ENCODE peak calls at places on chromosomes 13 and 19, in ten cellular contexts. One of them, this sample, is unnamed.

GRCh38 chr19:47280183-47280797 is 5.6 kb downstream of the INAFM1 start:
- DNase-seq in choroid plexus epithelial cell: peak; percentile 30
- DNase-seq in suprapubic skin: no peak
- DNase-seq in colonic mucosa: no peak
- DNase-seq in kidney: no peak
- DNase-seq in tibial artery: no peak
- DNase-seq in GM23338: peak; percentile 89
- DNase-seq in vagina: no peak
- DNase-seq in fibroblast of pulmonary artery: peak; percentile 25
- DNase-seq in fibroblast of lung: no peak
- DNase-seq in this sample: no peak

GRCh38 chr19:52398091-52398461 is 427 bp downstream of the ZNF528 start:
- DNase-seq in choroid plexus epithelial cell: peak; percentile 8
- DNase-seq in suprapubic skin: peak; percentile 59
- DNase-seq in colonic mucosa: peak; percentile 21
- DNase-seq in kidney: no peak
- DNase-seq in tibial artery: no peak
- DNase-seq in GM23338: peak; percentile 44
- DNase-seq in vagina: no peak
- DNase-seq in fibroblast of pulmonary artery: peak; percentile 7
- DNase-seq in fibroblast of lung: no peak
- DNase-seq in this sample: no peak

GRCh38 chr13:39810091-39810877 is 154.8 kb downstream of the COG6 start:
- DNase-seq in choroid plexus epithelial cell: no peak
- DNase-seq in suprapubic skin: no peak
- DNase-seq in colonic mucosa: no peak
- DNase-seq in kidney: no peak
- DNase-seq in tibial artery: no peak
- DNase-seq in GM23338: no peak
- DNase-seq in vagina: no peak
- DNase-seq in fibroblast of pulmonary artery: peak; percentile 8
- DNase-seq in fibroblast of lung: no peak
- DNase-seq in this sample: no peak

GRCh38 chr13:65292488-65292901 is 1937.6 kb downstream of the PCDH9 start:
- DNase-seq in choroid plexus epithelial cell: peak; percentile 86
- DNase-seq in suprapubic skin: no peak
- DNase-seq in colonic mucosa: no peak
- DNase-seq in kidney: no peak
- DNase-seq in tibial artery: no peak
- DNase-seq in GM23338: peak; percentile 13
- DNase-seq in vagina: no peak
- DNase-seq in fibroblast of pulmonary artery: peak; percentile 73
- DNase-seq in fibroblast of lung: peak; percentile 84
- DNase-seq in this sample: peak; percentile 85

GRCh38 chr19:4678881-4679379 is 8.8 kb upstream of the MYDGF start:
- DNase-seq in choroid plexus epithelial cell: peak; percentile 26
- DNase-seq in suprapubic skin: no peak
- DNase-seq in colonic mucosa: peak; percentile 31
- DNase-seq in kidney: no peak
- DNase-seq in tibial artery: no peak
- DNase-seq in GM23338: peak; percentile 98
- DNase-seq in vagina: no peak
- DNase-seq in fibroblast of pulmonary artery: no peak
- DNase-seq in fibroblast of lung: peak; percentile 33
- DNase-seq in this sample: peak; percentile 37

GRCh38 chr13:113938716-113939115 is 35.2 kb downstream of the C13orf46 start:
- DNase-seq in choroid plexus epithelial cell: no peak
- DNase-seq in suprapubic skin: no peak
- DNase-seq in colonic mucosa: no peak
- DNase-seq in kidney: peak; percentile 56
- DNase-seq in tibial artery: no peak
- DNase-seq in GM23338: no peak
- DNase-seq in vagina: no peak
- DNase-seq in fibroblast of pulmonary artery: peak; percentile 32
- DNase-seq in fibroblast of lung: peak; percentile 55
- DNase-seq in this sample: no peak

GRCh38 chr13:98208606-98209005 is 31.5 kb upstream of the RNF113B start:
- DNase-seq in choroid plexus epithelial cell: no peak
- DNase-seq in suprapubic skin: no peak
- DNase-seq in colonic mucosa: no peak
- DNase-seq in kidney: no peak
- DNase-seq in tibial artery: no peak
- DNase-seq in GM23338: no peak
- DNase-seq in vagina: no peak
- DNase-seq in fibroblast of pulmonary artery: no peak
- DNase-seq in fibroblast of lung: no peak
- DNase-seq in this sample: no peak

GRCh38 chr13:42377640-42378382 is 105.9 kb downstream of the AKAP11 start:
- DNase-seq in choroid plexus epithelial cell: peak; percentile 69
- DNase-seq in suprapubic skin: no peak
- DNase-seq in colonic mucosa: no peak
- DNase-seq in kidney: no peak
- DNase-seq in tibial artery: no peak
- DNase-seq in GM23338: no peak
- DNase-seq in vagina: no peak
- DNase-seq in fibroblast of pulmonary artery: peak; percentile 27
- DNase-seq in fibroblast of lung: no peak
- DNase-seq in this sample: peak; percentile 69

GRCh38 chr13:95317037-95317989 is 16.1 kb upstream of the ABCC4 start:
- DNase-seq in choroid plexus epithelial cell: peak; percentile 13
- DNase-seq in suprapubic skin: no peak
- DNase-seq in colonic mucosa: no peak
- DNase-seq in kidney: peak; percentile 66
- DNase-seq in tibial artery: no peak
- DNase-seq in GM23338: no peak
- DNase-seq in vagina: no peak
- DNase-seq in fibroblast of pulmonary artery: peak; percentile 86
- DNase-seq in fibroblast of lung: peak; percentile 28
- DNase-seq in this sample: peak; percentile 33

GRCh38 chr19:5288347-5288739 is 52.3 kb downstream of the PTPRS start:
- DNase-seq in choroid plexus epithelial cell: no peak
- DNase-seq in suprapubic skin: no peak
- DNase-seq in colonic mucosa: no peak
- DNase-seq in kidney: no peak
- DNase-seq in tibial artery: no peak
- DNase-seq in GM23338: no peak
- DNase-seq in vagina: no peak
- DNase-seq in fibroblast of pulmonary artery: no peak
- DNase-seq in fibroblast of lung: peak; percentile 43
- DNase-seq in this sample: no peak

GRCh38 chr13:64723735-64724134 is 2506.4 kb downstream of the PCDH9 start:
- DNase-seq in choroid plexus epithelial cell: peak; percentile 90
- DNase-seq in suprapubic skin: no peak
- DNase-seq in colonic mucosa: no peak
- DNase-seq in kidney: no peak
- DNase-seq in tibial artery: no peak
- DNase-seq in GM23338: peak; percentile 15
- DNase-seq in vagina: no peak
- DNase-seq in fibroblast of pulmonary artery: peak; percentile 97
- DNase-seq in fibroblast of lung: peak; percentile 61
- DNase-seq in this sample: peak; percentile 85

GRCh38 chr19:12156254-12157058 is at the start of gene ZNF625:
- DNase-seq in choroid plexus epithelial cell: peak; percentile 79
- DNase-seq in suprapubic skin: peak; percentile 90
- DNase-seq in colonic mucosa: peak; percentile 92
- DNase-seq in kidney: peak; percentile 96
- DNase-seq in tibial artery: peak; percentile 94
- DNase-seq in GM23338: peak; percentile 99
- DNase-seq in vagina: peak; percentile 92
- DNase-seq in fibroblast of pulmonary artery: peak; percentile 86
- DNase-seq in fibroblast of lung: peak; percentile 87
- DNase-seq in this sample: peak; percentile 84

GRCh38 chr19:31451686-31452325 is 102.6 kb upstream of the TSHZ3 start:
- DNase-seq in choroid plexus epithelial cell: peak; percentile 44
- DNase-seq in suprapubic skin: no peak
- DNase-seq in colonic mucosa: no peak
- DNase-seq in kidney: no peak
- DNase-seq in tibial artery: no peak
- DNase-seq in GM23338: no peak
- DNase-seq in vagina: no peak
- DNase-seq in fibroblast of pulmonary artery: peak; percentile 60
- DNase-seq in fibroblast of lung: no peak
- DNase-seq in this sample: no peak

GRCh38 chr13:47903836-47904235 is 97.2 kb downstream of the SUCLA2 start:
- DNase-seq in choroid plexus epithelial cell: peak; percentile 83
- DNase-seq in suprapubic skin: no peak
- DNase-seq in colonic mucosa: no peak
- DNase-seq in kidney: no peak
- DNase-seq in tibial artery: no peak
- DNase-seq in GM23338: no peak
- DNase-seq in vagina: no peak
- DNase-seq in fibroblast of pulmonary artery: peak; percentile 22
- DNase-seq in fibroblast of lung: peak; percentile 84
- DNase-seq in this sample: peak; percentile 48

GRCh38 chr13:79709526-79709925 is 228.6 kb downstream of the NDFIP2 start:
- DNase-seq in choroid plexus epithelial cell: peak; percentile 22
- DNase-seq in suprapubic skin: no peak
- DNase-seq in colonic mucosa: no peak
- DNase-seq in kidney: no peak
- DNase-seq in tibial artery: no peak
- DNase-seq in GM23338: no peak
- DNase-seq in vagina: no peak
- DNase-seq in fibroblast of pulmonary artery: no peak
- DNase-seq in fibroblast of lung: peak; percentile 30
- DNase-seq in this sample: peak; percentile 34
- H3K4me3 ChIP-seq in choroid plexus epithelial cell: no peak overlapping the region
- H3K4me3 ChIP-seq in suprapubic skin: no peak overlapping the region
- H3K4me3 ChIP-seq in colonic mucosa: no peak overlapping the region
- H3K4me3 ChIP-seq in kidney: no peak overlapping the region
- H3K4me3 ChIP-seq in tibial artery: no peak overlapping the region
- H3K4me3 ChIP-seq in GM23338: no peak overlapping the region
- H3K4me3 ChIP-seq in vagina: no peak overlapping the region
- H3K4me3 ChIP-seq in fibroblast of pulmonary artery: no peak overlapping the region
- H3K4me3 ChIP-seq in fibroblast of lung: no peak overlapping the region
- H3K4me3 ChIP-seq in this sample: no peak overlapping the region

GRCh38 chr19:13573268-13573667 is 67.0 kb upstream of the CACNA1A start:
- DNase-seq in choroid plexus epithelial cell: no peak
- DNase-seq in suprapubic skin: no peak
- DNase-seq in colonic mucosa: no peak
- DNase-seq in kidney: no peak
- DNase-seq in tibial artery: no peak
- DNase-seq in GM23338: peak; percentile 53
- DNase-seq in vagina: no peak
- DNase-seq in fibroblast of pulmonary artery: no peak
- DNase-seq in fibroblast of lung: no peak
- DNase-seq in this sample: no peak

GRCh38 chr19:13579388-13580060 is 73.2 kb upstream of the CACNA1A start:
- DNase-seq in choroid plexus epithelial cell: no peak
- DNase-seq in suprapubic skin: no peak
- DNase-seq in colonic mucosa: no peak
- DNase-seq in kidney: no peak
- DNase-seq in tibial artery: no peak
- DNase-seq in GM23338: peak; percentile 30
- DNase-seq in vagina: no peak
- DNase-seq in fibroblast of pulmonary artery: no peak
- DNase-seq in fibroblast of lung: no peak
- DNase-seq in this sample: peak; percentile 7

GRCh38 chr19:13576726-13577125 is 70.4 kb upstream of the CACNA1A start:
- DNase-seq in choroid plexus epithelial cell: no peak
- DNase-seq in suprapubic skin: no peak
- DNase-seq in colonic mucosa: no peak
- DNase-seq in kidney: no peak
- DNase-seq in tibial artery: no peak
- DNase-seq in GM23338: no peak
- DNase-seq in vagina: no peak
- DNase-seq in fibroblast of pulmonary artery: no peak
- DNase-seq in fibroblast of lung: no peak
- DNase-seq in this sample: no peak

DNA sequence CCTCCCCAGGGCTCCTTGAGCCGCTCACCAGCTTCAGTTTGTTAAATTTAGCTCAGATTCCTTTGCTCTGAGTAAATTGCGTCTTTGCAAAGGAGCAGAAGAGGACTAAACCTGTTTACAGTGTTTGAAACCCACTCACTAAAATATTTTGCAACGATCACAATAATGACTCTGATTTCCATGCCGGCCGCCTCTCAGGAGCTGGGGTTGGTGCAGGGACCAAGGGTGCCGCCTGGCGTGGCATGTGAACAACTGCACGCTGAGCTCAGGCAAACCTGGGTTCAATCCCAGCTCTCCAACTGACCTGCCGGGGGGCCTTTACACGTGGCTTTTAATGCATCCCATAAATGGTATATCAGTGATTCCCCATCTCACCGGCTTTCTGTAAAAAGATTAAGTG is 68.7 kb upstream of the CACNA1A start:
- DNase-seq in choroid plexus epithelial cell: no peak
- DNase-seq in suprapubic skin: no peak
- DNase-seq in colonic mucosa: no peak
- DNase-seq in kidney: no peak
- DNase-seq in tibial artery: no peak
- DNase-seq in GM23338: peak; percentile 67
- DNase-seq in vagina: no peak
- DNase-seq in fibroblast of pulmonary artery: no peak
- DNase-seq in fibroblast of lung: no peak
- DNase-seq in this sample: no peak
- TF ChIP-seq CTCF in choroid plexus epithelial cell: peak; percentile 34
- TF ChIP-seq CTCF in suprapubic skin: no peak
- TF ChIP-seq CTCF in colonic mucosa: no peak
- TF ChIP-seq CTCF in kidney: no peak
- TF ChIP-seq CTCF in tibial artery: no peak
- TF ChIP-seq CTCF in GM23338: peak; percentile 61
- TF ChIP-seq CTCF in vagina: no peak
- TF ChIP-seq CTCF in fibroblast of pulmonary artery: peak; percentile 32
- TF ChIP-seq CTCF in fibroblast of lung: peak; percentile 30
- TF ChIP-seq CTCF in this sample: peak; percentile 29

GRCh38 chr13:54614729-54615128 is 1586.1 kb downstream of the OLFM4 start:
- DNase-seq in choroid plexus epithelial cell: no peak
- DNase-seq in suprapubic skin: no peak
- DNase-seq in colonic mucosa: no peak
- DNase-seq in kidney: no peak
- DNase-seq in tibial artery: no peak
- DNase-seq in GM23338: no peak
- DNase-seq in vagina: no peak
- DNase-seq in fibroblast of pulmonary artery: no peak
- DNase-seq in fibroblast of lung: no peak
- DNase-seq in this sample: no peak
- H3K4me3 ChIP-seq in choroid plexus epithelial cell: no peak overlapping the region
- H3K4me3 ChIP-seq in suprapubic skin: no peak overlapping the region
- H3K4me3 ChIP-seq in colonic mucosa: no peak overlapping the region
- H3K4me3 ChIP-seq in kidney: no peak overlapping the region
- H3K4me3 ChIP-seq in tibial artery: no peak overlapping the region
- H3K4me3 ChIP-seq in GM23338: no peak overlapping the region
- H3K4me3 ChIP-seq in vagina: no peak overlapping the region
- H3K4me3 ChIP-seq in fibroblast of pulmonary artery: no peak overlapping the region
- H3K4me3 ChIP-seq in fibroblast of lung: no peak overlapping the region
- H3K4me3 ChIP-seq in this sample: no peak overlapping the region

DNA sequence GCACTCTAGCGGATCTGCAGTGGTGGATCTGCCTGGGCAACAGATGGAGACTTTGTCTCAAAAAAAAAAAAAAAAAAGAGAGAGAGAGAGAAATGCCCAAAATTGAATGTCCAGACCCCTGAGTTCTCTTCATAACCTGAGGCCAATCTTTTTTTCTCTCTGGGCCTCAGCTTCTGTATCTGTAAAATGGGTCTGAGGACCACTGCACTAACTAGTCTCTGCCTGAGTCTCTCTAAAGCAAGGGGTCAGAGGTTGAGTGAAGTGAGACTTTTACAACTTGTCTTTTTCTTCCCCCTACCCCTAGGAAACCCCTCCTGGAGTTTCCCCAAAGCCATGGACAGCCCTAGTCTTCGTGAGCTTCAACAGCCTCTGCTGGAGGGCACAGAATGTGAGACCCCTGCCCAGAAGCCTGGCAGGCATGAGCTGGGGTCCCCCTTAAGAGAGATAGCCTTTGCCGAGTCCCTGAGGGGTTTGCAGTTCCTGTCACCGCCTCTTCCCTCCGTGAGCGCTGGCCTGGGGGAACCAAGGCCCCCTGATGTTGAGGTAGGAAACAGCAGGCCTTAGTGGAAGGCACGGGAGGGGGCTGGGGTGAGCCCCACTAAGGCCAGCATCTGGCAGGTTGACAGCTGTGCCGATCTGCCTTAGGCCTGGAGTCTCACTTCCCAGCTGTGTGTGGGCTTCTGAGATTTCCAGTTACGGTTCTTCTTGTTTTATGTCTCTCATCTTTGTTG is 1.8 kb downstream of the TMEM91 start:
- DNase-seq in choroid plexus epithelial cell: no peak
- DNase-seq in suprapubic skin: no peak
- DNase-seq in colonic mucosa: no peak
- DNase-seq in kidney: no peak
- DNase-seq in tibial artery: no peak
- DNase-seq in GM23338: peak; percentile 90
- DNase-seq in vagina: no peak
- DNase-seq in fibroblast of pulmonary artery: no peak
- DNase-seq in fibroblast of lung: no peak
- DNase-seq in this sample: no peak
- TF ChIP-seq CTCF in choroid plexus epithelial cell: peak; percentile 28
- TF ChIP-seq CTCF in suprapubic skin: no peak
- TF ChIP-seq CTCF in colonic mucosa: no peak
- TF ChIP-seq CTCF in kidney: no peak
- TF ChIP-seq CTCF in tibial artery: no peak
- TF ChIP-seq CTCF in GM23338: peak; percentile 54
- TF ChIP-seq CTCF in vagina: no peak
- TF ChIP-seq CTCF in fibroblast of pulmonary artery: no peak
- TF ChIP-seq CTCF in fibroblast of lung: peak; percentile 5
- TF ChIP-seq CTCF in this sample: peak; percentile 12

This sample was measured in astrocyte of the spinal cord.